ENCODE peak calls at places on chromosomes 4 and X, in nine cellular contexts. I is fibroblast of pulmonary artery; C is neural progenitor cell; H is A549; W is CD4-positive, alpha-beta T cell; F is brain microvascular endothelial cell; E is ovary; B is uterus; M is BJ. R is an unnamed sample.

GRCh38 chr4:176789955-176790354 is 2.8 kb downstream of the VEGFC start:
- DNase-seq in I (peak), C (peak), H (peak), W (no peak), F (peak), E (no peak), B (no peak), M (no peak), R (no peak)

GRCh38 chr4:185276036-185276435 is 66.6 kb downstream of the SNX25 start:
- DNase-seq in I (peak), C (no peak), H (no peak), W (no peak), F (peak), E (no peak), B (no peak), M (no peak), R (no peak)

GRCh38 chr4:12579172-12579571 is 905.0 kb downstream of the RAB28 start:
- DNase-seq in I (peak), C (no peak), H (no peak), W (no peak), F (no peak), E (no peak), B (no peak), M (no peak), R (no peak)

GRCh38 chr4:163166041-163166579 is 580 bp downstream of the NAF1 start:
- DNase-seq in I (peak), C (peak), H (peak), W (peak), F (peak), E (peak), B (peak), M (no peak), R (peak)

GRCh38 chr4:66489783-66490452 is 819.6 kb upstream of the EPHA5 start:
- DNase-seq in I (peak), C (no peak), H (peak), W (no peak), F (peak), E (no peak), B (no peak), M (peak), R (no peak)

GRCh38 chrX:117969337-117969736 is 147.3 kb downstream of the KLHL13 start:
- DNase-seq in I (no peak), C (no peak), H (no peak), W (no peak), F (no peak), E (no peak), B (no peak), M (no peak), R (no peak)

GRCh38 chr4:25081866-25082471 is 51.2 kb upstream of the LGI2 start:
- DNase-seq in I (no peak), C (no peak), H (no peak), W (no peak), F (no peak), E (no peak), B (no peak), M (no peak), R (no peak)

GRCh38 chrX:132876509-132876837 is 82.0 kb downstream of the HS6ST2 start:
- DNase-seq in I (no peak), C (peak), H (no peak), W (no peak), F (no peak), E (no peak), B (peak), M (no peak), R (no peak)

GRCh38 chr4:47085661-47086060 is 54.3 kb downstream of the GABRB1 start:
- DNase-seq in I (no peak), C (no peak), H (no peak), W (no peak), F (no peak), E (no peak), B (no peak), M (no peak), R (no peak)

GRCh38 chr4:6887591-6888371 is 21.8 kb upstream of the TBC1D14 start:
- DNase-seq in I (no peak), C (no peak), H (no peak), W (no peak), F (peak), E (no peak), B (no peak), M (no peak), R (peak)

GRCh38 chr4:38166082-38166481 is 205.9 kb downstream of the PTTG2 start:
- DNase-seq in I (no peak), C (no peak), H (no peak), W (no peak), F (no peak), E (no peak), B (no peak), M (no peak), R (no peak)

GRCh38 chr4:66430856-66431255 is 760.6 kb upstream of the EPHA5 start:
- DNase-seq in I (peak), C (peak), H (no peak), W (no peak), F (peak), E (no peak), B (no peak), M (no peak), R (no peak)

GRCh38 chr4:98864560-98864959 is 64.4 kb downstream of the EIF4E start:
- DNase-seq in I (no peak), C (no peak), H (no peak), W (no peak), F (no peak), E (no peak), B (no peak), M (no peak), R (no peak)

GRCh38 chrX:124540474-124540873 is 194.1 kb downstream of the SH2D1A start:
- DNase-seq in I (no peak), C (no peak), H (no peak), W (no peak), F (no peak), E (no peak), B (no peak), M (no peak), R (no peak)

GRCh38 chrX:109373468-109373867 is 108.4 kb downstream of the GUCY2F start:
- DNase-seq in I (no peak), C (no peak), H (no peak), W (no peak), F (no peak), E (no peak), B (no peak), M (no peak), R (no peak)

GRCh38 chr4:13762126-13762525 is 134.6 kb upstream of the BOD1L1 start:
- DNase-seq in I (peak), C (no peak), H (no peak), W (no peak), F (no peak), E (no peak), B (no peak), M (no peak), R (no peak)

GRCh38 chr4:3745886-3746656 is 20.1 kb upstream of the ADRA2C start:
- DNase-seq in I (no peak), C (peak), H (peak), W (no peak), F (no peak), E (no peak), B (no peak), M (no peak), R (no peak)

GRCh38 chr4:122764808-122765189 is 32.3 kb downstream of the BBS12 start:
- DNase-seq in I (peak), C (no peak), H (peak), W (no peak), F (no peak), E (no peak), B (no peak), M (peak), R (no peak)

GRCh38 chr4:143399113-143399949 is 62.7 kb downstream of the GAB1 start:
- DNase-seq in I (peak), C (peak), H (peak), W (no peak), F (no peak), E (no peak), B (no peak), M (no peak), R (no peak)

GRCh38 chrX:122586831-122587230 is 597.2 kb upstream of the GRIA3 start:
- DNase-seq in I (peak), C (no peak), H (no peak), W (no peak), F (no peak), E (no peak), B (no peak), M (no peak), R (no peak)

GRCh38 chrX:53584891-53585290 is 101.6 kb downstream of the HUWE1 start:
- DNase-seq in I (no peak), C (no peak), H (no peak), W (no peak), F (no peak), E (no peak), B (no peak), M (no peak), R (no peak)

GRCh38 chrX:53583571-53583970 is 102.9 kb downstream of the HUWE1 start:
- DNase-seq in I (no peak), C (no peak), H (no peak), W (no peak), F (no peak), E (no peak), B (no peak), M (no peak), R (no peak)

GRCh38 chrX:53580742-53581504 is 105.6 kb downstream of the HUWE1 start:
- DNase-seq in I (no peak), C (no peak), H (no peak), W (no peak), F (no peak), E (no peak), B (no peak), M (no peak), R (no peak)
- TF ChIP-seq CTCF in I (no peak), C (no peak), H (no peak), W (no peak), F (no peak), E (no peak), B (no peak), M (no peak), R (no peak)

GRCh38 chr4:106604319-106605051 is 235.9 kb upstream of the GIMD1 start:
- DNase-seq in I (no peak), C (no peak), H (no peak), W (no peak), F (no peak), E (no peak), B (no peak), M (no peak), R (no peak)

GRCh38 chr4:106603471-106603870 is 234.9 kb upstream of the GIMD1 start:
- DNase-seq in I (no peak), C (no peak), H (no peak), W (no peak), F (no peak), E (no peak), B (no peak), M (no peak), R (no peak)

GRCh38 chr4:106609917-106610316 is 241.3 kb upstream of the GIMD1 start:
- DNase-seq in I (no peak), C (no peak), H (no peak), W (no peak), F (no peak), E (no peak), B (no peak), M (no peak), R (no peak)

DNA sequence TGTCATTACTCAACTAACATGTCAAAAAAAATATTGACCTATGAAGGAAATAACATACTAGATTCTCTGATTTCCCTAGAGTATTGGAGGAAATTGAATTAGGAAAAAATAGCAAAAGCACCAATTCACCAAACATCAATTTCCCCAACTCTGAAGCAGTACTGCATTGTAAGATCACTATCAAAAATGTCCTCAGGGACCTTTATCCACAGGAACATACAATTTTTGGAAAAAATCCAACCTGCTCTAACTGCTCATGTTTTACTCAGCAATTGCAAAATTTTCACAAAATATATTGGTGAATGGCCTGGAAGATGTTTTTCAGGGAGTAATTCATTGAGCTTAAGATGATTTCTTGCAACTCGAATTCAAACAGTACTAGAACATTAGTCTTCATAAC is 239.0 kb upstream of the GIMD1 start:
- DNase-seq in I (no peak), C (no peak), H (no peak), W (no peak), F (no peak), E (no peak), B (no peak), M (no peak), R (no peak)
- TF ChIP-seq CTCF in I (no peak), C (no peak), H (no peak), W (no peak), F (no peak), E (no peak), B (no peak), M (no peak), R (no peak)

DNA sequence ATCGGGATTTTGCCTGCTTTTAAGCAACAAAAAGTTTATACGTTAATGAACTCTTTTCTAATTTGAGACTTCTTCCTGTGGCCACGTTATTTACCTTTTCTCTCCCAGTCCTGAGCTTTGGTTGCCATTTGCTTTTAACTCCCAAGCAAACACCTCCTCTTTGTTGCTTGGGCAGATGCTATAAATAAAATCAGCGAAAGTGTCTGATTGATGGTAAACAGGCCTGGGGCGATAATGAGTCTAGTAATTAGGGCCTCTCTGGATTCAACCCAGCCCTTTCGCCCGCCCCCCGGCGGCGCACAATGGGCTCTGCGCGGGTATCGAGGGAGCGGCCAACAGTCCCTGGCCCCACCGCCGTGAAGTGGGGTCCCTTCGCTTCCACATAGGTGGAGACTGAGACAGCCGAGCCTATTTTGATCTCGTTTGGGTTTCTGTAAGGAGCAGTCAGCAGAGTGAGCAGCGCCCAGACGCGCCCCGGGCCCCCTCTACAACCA is 791 bp downstream of the CLGN start:
- DNase-seq in I (no peak), C (peak), H (no peak), W (no peak), F (no peak), E (no peak), B (no peak), M (no peak), R (peak)
- TF ChIP-seq CTCF in I (no peak), C (peak), H (no peak), W (no peak), F (peak), E (no peak), B (no peak), M (no peak), R (peak)

GRCh38 chr4:141656031-141656430 is 19.6 kb downstream of the IL15 start:
- DNase-seq in I (no peak), C (no peak), H (no peak), W (no peak), F (no peak), E (no peak), B (no peak), M (no peak), R (no peak)

GRCh38 chr4:141657550-141657949 is 21.2 kb downstream of the IL15 start:
- DNase-seq in I (no peak), C (no peak), H (no peak), W (no peak), F (no peak), E (no peak), B (no peak), M (no peak), R (no peak)

GRCh38 chr4:141658316-141658715 is 21.9 kb downstream of the IL15 start:
- DNase-seq in I (no peak), C (no peak), H (no peak), W (no peak), F (no peak), E (no peak), B (no peak), M (no peak), R (no peak)

GRCh38 chr4:141652161-141652778 is 15.9 kb downstream of the IL15 start:
- DNase-seq in I (peak), C (no peak), H (no peak), W (no peak), F (no peak), E (no peak), B (no peak), M (peak), R (no peak)

GRCh38 chr4:141654098-141654497 is 17.7 kb downstream of the IL15 start:
- DNase-seq in I (peak), C (peak), H (peak), W (no peak), F (no peak), E (no peak), B (peak), M (no peak), R (peak)
- TF ChIP-seq CTCF in I (peak), C (peak), H (peak), W (no peak), F (peak), E (no peak), B (no peak), M (peak), R (peak)

DNA sequence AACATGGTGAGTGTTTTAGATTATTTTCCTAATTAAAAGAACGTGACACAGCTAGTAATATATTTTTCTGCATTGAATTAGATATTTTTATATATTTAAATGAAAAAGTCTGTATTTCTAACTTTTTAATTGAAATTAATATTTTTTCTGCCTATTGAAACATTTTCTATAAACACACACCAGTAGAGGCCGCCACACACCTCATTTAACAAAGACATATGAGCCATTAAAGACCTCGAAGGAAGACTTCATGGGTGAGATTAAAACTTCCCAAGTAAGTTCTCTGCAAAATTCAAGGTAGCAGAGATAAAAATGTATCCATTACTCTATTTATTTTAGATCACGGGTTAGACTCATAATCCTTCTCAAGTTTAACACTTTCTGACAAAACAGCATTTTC is 8.3 kb downstream of the SLITRK2 start:
- DNase-seq in I (no peak), C (peak), H (peak), W (no peak), F (peak), E (no peak), B (no peak), M (no peak), R (no peak)
- TF ChIP-seq CTCF in I (no peak), C (peak), H (peak), W (no peak), F (peak), E (no peak), B (no peak), M (no peak), R (peak)

DNA sequence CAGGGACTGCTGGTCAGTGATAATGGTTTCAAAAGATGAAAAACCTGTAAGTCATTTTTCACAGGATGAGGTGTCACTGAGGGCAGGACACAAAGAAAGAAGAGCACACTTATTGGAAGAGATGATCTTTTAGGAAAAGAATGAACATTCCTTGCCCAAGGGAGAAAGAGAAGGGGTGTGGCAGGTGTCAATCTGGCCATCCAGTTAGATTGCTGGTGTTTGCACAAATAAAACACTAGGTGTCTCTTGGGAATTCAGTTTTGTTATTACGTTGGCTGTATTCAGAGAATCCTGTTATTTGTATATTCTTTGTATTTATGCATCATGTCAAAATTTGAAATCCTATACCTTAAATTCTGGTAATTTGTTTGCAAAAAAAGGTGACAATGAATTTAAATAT is 244.4 kb downstream of the GPAT3 start:
- DNase-seq in I (no peak), C (no peak), H (peak), W (no peak), F (no peak), E (no peak), B (no peak), M (no peak), R (no peak)
- TF ChIP-seq CTCF in I (no peak), C (peak), H (peak), W (no peak), F (no peak), E (no peak), B (no peak), M (no peak), R (no peak)

DNA sequence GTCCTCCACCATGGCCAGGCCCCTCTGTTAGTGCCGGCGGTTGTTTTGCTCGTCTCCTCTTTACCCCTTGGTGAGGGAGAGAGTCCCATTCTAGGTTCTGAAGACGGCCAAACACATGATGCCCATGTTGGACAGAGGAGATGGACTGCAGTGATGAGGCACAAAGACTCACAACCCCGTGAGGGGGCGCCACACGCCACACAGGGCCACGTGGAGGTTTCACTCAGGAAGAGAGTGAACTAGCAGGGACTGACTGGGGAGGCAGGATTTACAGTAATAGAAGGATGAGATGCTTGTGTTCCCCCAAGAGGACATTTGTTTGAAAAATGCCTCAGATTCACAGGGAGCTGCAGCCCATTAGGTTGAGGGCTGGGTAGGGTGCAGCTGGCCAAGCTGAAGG is 655.3 kb upstream of the FRG1 start:
- DNase-seq in I (no peak), C (peak), H (no peak), W (no peak), F (no peak), E (no peak), B (no peak), M (no peak), R (no peak)
- TF ChIP-seq CTCF in I (no peak), C (peak), H (no peak), W (no peak), F (no peak), E (no peak), B (no peak), M (no peak), R (no peak)

GRCh38 chrX:38614485-38614884 is 53.1 kb downstream of the TSPAN7 start:
- DNase-seq in I (no peak), C (no peak), H (no peak), W (no peak), F (no peak), E (no peak), B (no peak), M (no peak), R (no peak)

GRCh38 chrX:38612281-38612680 is 50.9 kb downstream of the TSPAN7 start:
- DNase-seq in I (no peak), C (no peak), H (no peak), W (no peak), F (no peak), E (no peak), B (no peak), M (no peak), R (no peak)

GRCh38 chrX:38610839-38611238 is 49.5 kb downstream of the TSPAN7 start:
- DNase-seq in I (no peak), C (no peak), H (no peak), W (no peak), F (no peak), E (no peak), B (no peak), M (no peak), R (no peak)
- TF ChIP-seq CTCF in I (no peak), C (no peak), H (no peak), W (no peak), F (no peak), E (no peak), B (no peak), M (no peak), R (no peak)

GRCh38 chr4:153207561-153207960 is 3.3 kb downstream of the TRIM2 start:
- DNase-seq in I (peak), C (peak), H (peak), W (no peak), F (peak), E (no peak), B (peak), M (no peak), R (peak)
- TF ChIP-seq CTCF in I (peak), C (peak), H (peak), W (no peak), F (peak), E (no peak), B (peak), M (peak), R (peak)

GRCh38 chr4:118279920-118280432 is 72.8 kb downstream of the PRSS12 start:
- DNase-seq in I (peak), C (no peak), H (no peak), W (no peak), F (no peak), E (no peak), B (no peak), M (no peak), R (no peak)
- TF ChIP-seq CTCF in I (no peak), C (no peak), H (no peak), W (no peak), F (no peak), E (no peak), B (no peak), M (no peak), R (no peak)